ENCODE peak calls at places on chromosomes 13 and 19, in four cellular contexts. One of them, this sample, is unnamed.

GRCh38 chr13:77056382-77056781 is 29.4 kb upstream of the FBXL3 start:
- DNase-seq in RPMI7951: no peak
- DNase-seq in T47D: no peak
- DNase-seq in tibial artery: no peak
- DNase-seq in this sample: no peak

GRCh38 chr19:17405250-17406038 is at the start of gene BST2:
- DNase-seq in RPMI7951: peak
- DNase-seq in T47D: peak
- DNase-seq in tibial artery: no peak
- DNase-seq in this sample: no peak

GRCh38 chr13:32592082-32592481 is 5.8 kb downstream of the PDS5B start:
- DNase-seq in RPMI7951: no peak
- DNase-seq in T47D: no peak
- DNase-seq in tibial artery: no peak
- DNase-seq in this sample: no peak

GRCh38 chr13:38350114-38350617 is 515 bp downstream of the UFM1 start:
- DNase-seq in RPMI7951: peak
- DNase-seq in T47D: no peak
- DNase-seq in tibial artery: peak
- DNase-seq in this sample: peak

GRCh38 chr13:30044932-30045331 is 194.5 kb upstream of the UBL3 start:
- DNase-seq in RPMI7951: no peak
- DNase-seq in T47D: no peak
- DNase-seq in tibial artery: no peak
- DNase-seq in this sample: no peak

GRCh38 chr19:51593138-51593890 is 22.2 kb downstream of the ZNF175 start:
- DNase-seq in RPMI7951: no peak
- DNase-seq in T47D: no peak
- DNase-seq in tibial artery: no peak
- DNase-seq in this sample: no peak

GRCh38 chr19:35557539-35558399 is 5.7 kb downstream of the ATP4A start:
- DNase-seq in RPMI7951: peak
- DNase-seq in T47D: no peak
- DNase-seq in tibial artery: no peak
- DNase-seq in this sample: no peak

GRCh38 chr19:6677495-6677894 is 7.5 kb upstream of the TNFSF14 start:
- DNase-seq in RPMI7951: no peak
- DNase-seq in T47D: no peak
- DNase-seq in tibial artery: no peak
- DNase-seq in this sample: no peak

GRCh38 chr19:8500158-8500557 is 2.3 kb downstream of the PRAM1 start:
- DNase-seq in RPMI7951: no peak
- DNase-seq in T47D: no peak
- DNase-seq in tibial artery: no peak
- DNase-seq in this sample: no peak

GRCh38 chr19:45455707-45456499 is 11.9 kb upstream of the FOSB start:
- DNase-seq in RPMI7951: peak
- DNase-seq in T47D: peak
- DNase-seq in tibial artery: peak
- DNase-seq in this sample: no peak

This sample was measured in caudate nucleus.